ENCODE peak calls at places on chromosomes 11 and 22, in four cellular contexts. P is AG10803, E is AG04450, K is endothelial cell of umbilical vein. C is an unnamed sample.

GRCh38 chr11:126547161-126547560 is 191.7 kb downstream of the ST3GAL4 start:
- DNase-seq in E (peak), P (peak), K (no peak), C (peak)

GRCh38 chr11:116357769-116358544 is 414.8 kb downstream of the BUD13 start:
- DNase-seq in P (no peak), K (peak), E (no peak), C (no peak)

GRCh38 chr22:36384766-36385400 is 2.9 kb downstream of the MYH9 start:
- DNase-seq in K (peak), E (no peak), P (no peak), C (peak)

GRCh38 chr22:21013742-21014201 is 1.2 kb upstream of the P2RX6 start:
- DNase-seq in P (no peak), E (no peak), K (no peak), C (no peak)

GRCh38 chr11:12214751-12215150 is 104.4 kb downstream of the MICAL2 start:
- DNase-seq in E (no peak), P (peak), K (no peak), C (no peak)

GRCh38 chr11:68839953-68840641 is 1.6 kb downstream of the CPT1A start:
- DNase-seq in P (peak), E (no peak), K (peak), C (peak)

GRCh38 chr11:34650528-34650927 is 29.6 kb downstream of the EHF start:
- DNase-seq in E (no peak), K (no peak), P (no peak), C (peak)

GRCh38 chr22:22450343-22450839 is 58.2 kb downstream of the ZNF280B start:
- DNase-seq in K (no peak), E (no peak), P (no peak), C (no peak)

GRCh38 chr11:342328-342727 is 21.7 kb upstream of the IFITM3 start:
- DNase-seq in E (no peak), P (no peak), K (no peak), C (no peak)

GRCh38 chr22:30955153-30955552 is 13.4 kb downstream of the MORC2 start:
- DNase-seq in P (no peak), K (no peak), E (no peak), C (no peak)

GRCh38 chr22:39215430-39216142 is 29.2 kb downstream of the PDGFB start:
- DNase-seq in P (no peak), K (no peak), E (no peak), C (no peak)

GRCh38 chr11:67627788-67628624 is 1.7 kb downstream of the NUDT8 start:
- DNase-seq in K (no peak), E (no peak), P (no peak), C (no peak)

GRCh38 chr11:46351148-46351547 is 3.9 kb downstream of the DGKZ start:
- DNase-seq in E (no peak), K (no peak), P (no peak), C (no peak)

GRCh38 chr22:47129902-47130301 is 367.5 kb downstream of the TBC1D22A start:
- DNase-seq in E (no peak), K (no peak), P (no peak), C (no peak)

GRCh38 chr11:48122246-48122645 is 94.4 kb upstream of the OR4B1 start:
- DNase-seq in K (no peak), P (no peak), E (no peak), C (no peak)

GRCh38 chr11:45592581-45592980 is 72.8 kb downstream of the CHST1 start:
- DNase-seq in E (no peak), K (no peak), P (no peak), C (no peak)

GRCh38 chr11:76329983-76330382 is 50.9 kb downstream of the THAP12 start:
- DNase-seq in K (no peak), P (no peak), E (no peak), C (no peak)

GRCh38 chr11:59117774-59118173 is 10.7 kb downstream of the FAM111B start:
- DNase-seq in E (no peak), P (no peak), K (no peak), C (no peak)

GRCh38 chr22:31577711-31578110 is 81.4 kb downstream of the SFI1 start:
- DNase-seq in K (no peak), E (no peak), P (no peak), C (no peak)

GRCh38 chr11:47101452-47101851 is 75.2 kb downstream of the ARFGAP2 start:
- DNase-seq in E (no peak), P (no peak), K (no peak), C (no peak)

GRCh38 chr22:20418211-20418788 is 19.3 kb downstream of the SCARF2 start:
- DNase-seq in E (peak), P (peak), K (peak), C (peak)

GRCh38 chr11:126139541-126140091 is 71.8 kb downstream of the RPUSD4 start:
- DNase-seq in E (no peak), K (no peak), P (peak), C (peak)

GRCh38 chr11:119101759-119102423 is at the start of gene DPAGT1:
- DNase-seq in E (peak), K (peak), P (peak), C (peak)

GRCh38 chr11:119101367-119101758 is 290 bp downstream of the DPAGT1 start:
- DNase-seq in E (no peak), P (no peak), K (no peak), C (no peak)

GRCh38 chr11:119100960-119101349 is 698 bp downstream of the DPAGT1 start:
- DNase-seq in E (no peak), K (no peak), P (no peak), C (no peak)

GRCh38 chr11:119099707-119100106 is 1.9 kb downstream of the DPAGT1 start:
- DNase-seq in K (no peak), P (no peak), E (no peak), C (no peak)

DNA sequence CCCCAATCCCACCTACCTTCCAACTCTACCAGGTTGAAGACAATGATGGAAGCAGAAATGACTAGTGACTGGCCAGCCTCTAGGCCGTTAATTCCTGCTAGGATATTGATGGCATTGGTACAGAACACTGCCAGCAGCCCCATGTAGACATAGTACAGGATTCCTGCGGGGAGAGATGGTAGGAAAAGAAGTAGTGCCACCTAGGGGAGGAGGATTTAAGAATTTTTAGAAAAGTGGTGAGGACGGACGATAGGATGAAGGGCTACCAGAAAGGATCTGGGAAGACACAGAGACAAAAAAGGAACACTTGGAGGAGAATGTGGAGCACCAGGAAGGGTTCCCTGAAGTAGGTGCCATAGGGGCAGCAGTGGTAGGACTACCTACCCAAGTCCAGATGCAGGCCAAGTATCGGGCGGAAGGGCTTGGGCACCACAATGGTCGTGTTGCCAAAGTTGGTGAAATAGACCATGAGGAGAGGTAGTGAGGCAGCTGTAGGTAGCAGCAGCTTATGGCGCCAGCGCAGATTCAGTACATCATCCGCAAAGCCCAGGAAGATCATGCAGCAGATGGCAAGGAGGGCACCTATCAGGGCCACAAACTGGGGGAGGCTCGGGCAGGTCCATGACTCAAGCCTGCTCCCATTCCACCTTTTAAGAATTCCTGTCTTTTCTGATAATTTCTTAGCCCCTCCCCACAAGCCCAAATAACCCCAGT is 1.2 kb downstream of the DPAGT1 start:
- DNase-seq in P (peak), E (no peak), K (peak), C (peak)
- TF ChIP-seq CTCF in P (peak), E (peak), K (no peak), C (peak)

GRCh38 chr11:13861411-13861810 is 101.1 kb upstream of the SPON1 start:
- DNase-seq in E (no peak), P (no peak), K (no peak), C (no peak)

GRCh38 chr11:13857828-13858227 is 104.7 kb upstream of the SPON1 start:
- DNase-seq in P (no peak), K (no peak), E (no peak), C (no peak)

GRCh38 chr11:13862845-13863392 is 99.6 kb upstream of the SPON1 start:
- DNase-seq in K (no peak), P (no peak), E (no peak), C (no peak)

DNA sequence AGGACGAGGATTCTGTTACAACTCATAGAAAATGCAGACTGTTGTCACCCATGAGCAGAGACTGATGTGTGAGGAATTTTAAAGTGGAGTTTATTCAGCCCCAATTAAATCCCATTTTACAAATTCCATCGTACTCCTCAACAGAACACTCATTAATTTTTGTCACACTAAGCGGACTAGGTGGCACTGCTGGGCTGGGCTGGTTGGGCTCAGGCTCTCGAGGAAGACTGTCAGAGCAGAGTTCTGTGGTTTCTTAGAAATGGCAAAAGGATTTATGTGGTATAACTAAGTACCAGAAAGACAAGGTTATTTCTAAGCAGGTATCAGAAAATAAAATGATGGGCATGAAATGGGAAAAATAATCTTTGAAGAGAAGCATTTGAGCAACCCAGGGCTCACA is 102.5 kb upstream of the SPON1 start:
- DNase-seq in E (no peak), P (no peak), K (no peak), C (no peak)
- TF ChIP-seq CTCF in E (no peak), P (no peak), K (no peak), C (no peak)

GRCh38 chr11:73758451-73758850 is 2.4 kb downstream of the RAB6A start:
- DNase-seq in E (no peak), K (no peak), P (no peak), C (no peak)

GRCh38 chr11:73760066-73760679 is 701 bp downstream of the RAB6A start:
- DNase-seq in P (peak), K (peak), E (no peak), C (peak)

GRCh38 chr11:73760680-73761402 is at the start of gene RAB6A:
- DNase-seq in K (peak), P (peak), E (peak), C (peak)

GRCh38 chr11:73761403-73761945 is 600 bp upstream of the RAB6A start:
- DNase-seq in P (no peak), K (no peak), E (no peak), C (no peak)

DNA sequence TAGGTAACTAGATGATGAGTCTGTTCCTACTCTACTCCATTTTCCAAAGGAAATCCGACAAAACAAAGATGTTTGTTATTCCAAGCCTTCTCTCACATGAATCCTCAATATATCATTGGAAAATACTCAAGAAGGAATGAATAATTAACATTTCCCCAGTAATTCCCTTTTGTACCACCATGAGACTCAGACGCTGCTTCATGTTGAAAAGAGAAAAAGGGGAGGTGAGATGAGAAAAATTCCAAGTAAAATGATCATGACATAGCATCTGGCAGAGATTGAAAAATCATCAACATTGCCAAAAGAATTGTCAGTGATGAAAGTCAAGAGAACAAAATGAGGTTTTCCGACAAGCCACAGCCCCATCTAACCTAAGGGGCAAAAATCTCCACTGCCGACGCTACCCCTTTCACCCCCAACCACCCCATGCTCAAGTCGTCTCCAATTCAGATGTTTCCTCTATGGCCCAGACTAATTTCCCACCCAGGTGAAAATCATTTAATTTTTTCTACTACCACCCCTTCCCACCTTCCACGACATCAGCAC is 1.3 kb downstream of the RAB6A start:
- DNase-seq in K (peak), E (no peak), P (peak), C (peak)
- TF ChIP-seq CTCF in K (no peak), E (peak), P (peak), C (peak)

DNA sequence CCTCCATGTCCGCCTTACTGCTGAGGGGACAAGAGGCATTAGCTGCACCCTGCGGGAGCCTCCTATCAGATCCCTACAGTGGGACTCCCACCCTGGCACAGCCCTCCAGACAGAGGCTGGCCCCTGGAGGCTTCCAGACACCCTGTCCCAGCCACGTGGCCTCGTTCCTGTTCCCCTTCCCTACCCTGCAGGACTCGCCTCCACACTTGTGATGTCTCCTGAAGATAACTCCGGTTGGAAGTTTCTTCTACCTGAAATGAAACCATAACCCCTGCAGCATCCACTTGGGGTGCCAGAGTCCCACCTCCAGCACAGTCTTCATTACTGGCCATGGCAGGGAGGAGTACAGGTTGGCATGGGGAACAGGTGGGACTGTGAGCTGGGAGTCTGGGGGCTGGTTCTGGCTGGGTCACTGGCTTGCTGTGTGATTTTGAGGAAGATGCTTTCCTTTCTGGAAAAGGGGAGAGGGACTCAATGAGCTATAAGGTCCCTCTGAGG is 4.9 kb upstream of the SH3BP1 start:
- DNase-seq in P (no peak), E (no peak), K (no peak), C (peak)
- TF ChIP-seq CTCF in P (peak), E (peak), K (no peak), C (peak)

GRCh38 chr11:130431806-130432205 is 3.4 kb upstream of the ADAMTS8 start:
- DNase-seq in P (peak), E (no peak), K (no peak), C (no peak)
- TF ChIP-seq CTCF in P (no peak), E (no peak), K (no peak), C (no peak)

GRCh38 chr22:23889620-23890019 is 4.6 kb upstream of the MIF start:
- DNase-seq in K (no peak), E (no peak), P (no peak), C (no peak)

GRCh38 chr22:23892130-23892529 is 2.1 kb upstream of the MIF start:
- DNase-seq in P (no peak), K (no peak), E (no peak), C (no peak)

GRCh38 chr22:23891726-23892125 is 2.5 kb upstream of the MIF start:
- DNase-seq in K (no peak), E (no peak), P (no peak), C (no peak)

GRCh38 chr22:23892626-23893445 is 1.3 kb upstream of the MIF start:
- DNase-seq in P (no peak), K (no peak), E (no peak), C (no peak)

DNA sequence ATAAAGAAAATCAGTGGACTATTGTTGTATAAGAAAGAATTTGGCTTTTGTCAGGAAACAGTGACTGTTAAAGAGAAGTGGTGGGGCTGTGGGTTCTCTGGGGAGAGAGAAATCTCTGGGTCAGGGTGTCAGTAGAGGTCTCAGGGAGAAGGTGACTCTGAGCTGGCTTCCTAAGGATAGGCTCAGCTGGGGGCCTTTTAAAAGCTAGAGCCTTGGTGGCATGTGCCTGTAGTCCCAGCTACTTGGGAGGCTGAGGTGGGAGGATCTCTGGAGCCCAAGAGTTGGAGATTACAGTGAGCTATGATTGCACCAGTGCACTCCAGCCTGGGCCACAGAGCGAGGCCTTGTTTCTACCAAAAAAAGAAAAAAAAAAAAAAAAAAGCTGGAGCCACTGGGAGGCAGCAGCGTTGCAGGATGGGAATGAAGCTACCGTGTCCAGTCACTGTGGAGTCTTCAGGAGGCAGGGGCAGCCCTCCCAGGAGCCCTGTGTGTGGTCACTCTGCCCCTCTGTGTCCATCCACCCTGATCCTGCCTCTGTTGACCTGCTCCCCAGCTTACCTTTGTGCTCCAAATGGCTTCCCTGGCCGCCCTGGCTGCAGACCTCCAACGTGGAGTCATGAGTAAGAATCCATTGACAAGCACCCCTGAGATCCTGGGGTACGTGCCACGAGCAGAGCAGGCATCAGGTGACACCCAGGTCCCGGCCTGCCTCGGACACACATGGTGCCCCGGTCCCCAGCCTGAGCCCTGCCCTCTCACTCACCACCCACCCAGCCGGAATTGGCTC is 5.4 kb upstream of the MIF start:
- DNase-seq in E (no peak), P (peak), K (peak), C (peak)
- TF ChIP-seq CTCF in E (peak), P (peak), K (no peak), C (no peak)